ENCODE peak calls at places on chromosome 18, in eight cellular contexts. One of them, this sample, is unnamed.

GRCh38 chr18:22838639-22839487 is 94.3 kb upstream of the RBBP8 start:
- DNase-seq in GM04504: no peak
- DNase-seq in H7: no peak
- DNase-seq in astrocyte of the spinal cord: no peak
- DNase-seq in glutamatergic neuron: no peak
- DNase-seq in EL: no peak
- DNase-seq in fibroblast of the conjunctiva: no peak
- DNase-seq in H9: no peak
- DNase-seq in this sample: no peak

GRCh38 chr18:22985250-22985649 is 52.1 kb downstream of the RBBP8 start:
- DNase-seq in GM04504: no peak
- DNase-seq in H7: no peak
- DNase-seq in astrocyte of the spinal cord: no peak
- DNase-seq in glutamatergic neuron: no peak
- DNase-seq in EL: no peak
- DNase-seq in fibroblast of the conjunctiva: no peak
- DNase-seq in H9: no peak
- DNase-seq in this sample: no peak

GRCh38 chr18:22606563-22607283 is 189.0 kb upstream of the CTAGE1 start:
- DNase-seq in GM04504: no peak
- DNase-seq in H7: peak
- DNase-seq in astrocyte of the spinal cord: peak
- DNase-seq in glutamatergic neuron: no peak
- DNase-seq in EL: peak
- DNase-seq in fibroblast of the conjunctiva: no peak
- DNase-seq in H9: no peak
- DNase-seq in this sample: no peak

GRCh38 chr18:34086370-34086769 is 138.3 kb downstream of the NOL4 start:
- DNase-seq in GM04504: no peak
- DNase-seq in H7: no peak
- DNase-seq in astrocyte of the spinal cord: no peak
- DNase-seq in glutamatergic neuron: no peak
- DNase-seq in EL: no peak
- DNase-seq in fibroblast of the conjunctiva: no peak
- DNase-seq in H9: no peak
- DNase-seq in this sample: no peak

GRCh38 chr18:75161629-75162028 is 47.3 kb downstream of the PTGR3 start:
- DNase-seq in GM04504: no peak
- DNase-seq in H7: no peak
- DNase-seq in astrocyte of the spinal cord: no peak
- DNase-seq in glutamatergic neuron: no peak
- DNase-seq in EL: peak
- DNase-seq in fibroblast of the conjunctiva: no peak
- DNase-seq in H9: no peak
- DNase-seq in this sample: no peak

GRCh38 chr18:57347784-57348183 is 4.6 kb upstream of the ST8SIA3 start:
- DNase-seq in GM04504: no peak
- DNase-seq in H7: no peak
- DNase-seq in astrocyte of the spinal cord: no peak
- DNase-seq in glutamatergic neuron: peak
- DNase-seq in EL: no peak
- DNase-seq in fibroblast of the conjunctiva: no peak
- DNase-seq in H9: no peak
- DNase-seq in this sample: no peak

GRCh38 chr18:5142859-5143258 is 54.2 kb downstream of the AKAIN1 start:
- DNase-seq in GM04504: no peak
- DNase-seq in H7: no peak
- DNase-seq in astrocyte of the spinal cord: no peak
- DNase-seq in glutamatergic neuron: no peak
- DNase-seq in EL: no peak
- DNase-seq in fibroblast of the conjunctiva: no peak
- DNase-seq in H9: no peak
- DNase-seq in this sample: no peak

GRCh38 chr18:8208716-8209115 is 400.5 kb upstream of the RAB12 start:
- DNase-seq in GM04504: no peak
- DNase-seq in H7: no peak
- DNase-seq in astrocyte of the spinal cord: no peak
- DNase-seq in glutamatergic neuron: no peak
- DNase-seq in EL: no peak
- DNase-seq in fibroblast of the conjunctiva: no peak
- DNase-seq in H9: peak
- DNase-seq in this sample: no peak

GRCh38 chr18:58262581-58262980 is 218.6 kb downstream of the NEDD4L start:
- DNase-seq in GM04504: no peak
- DNase-seq in H7: no peak
- DNase-seq in astrocyte of the spinal cord: no peak
- DNase-seq in glutamatergic neuron: no peak
- DNase-seq in EL: no peak
- DNase-seq in fibroblast of the conjunctiva: no peak
- DNase-seq in H9: no peak
- DNase-seq in this sample: no peak

GRCh38 chr18:36572135-36572856 is 256.5 kb downstream of the TPGS2 start:
- DNase-seq in GM04504: no peak
- DNase-seq in H7: peak
- DNase-seq in astrocyte of the spinal cord: peak
- DNase-seq in glutamatergic neuron: peak
- DNase-seq in EL: peak
- DNase-seq in fibroblast of the conjunctiva: no peak
- DNase-seq in H9: peak
- DNase-seq in this sample: peak

GRCh38 chr18:54679318-54680149 is 88.5 kb downstream of the DYNAP start:
- DNase-seq in GM04504: peak
- DNase-seq in H7: peak
- DNase-seq in astrocyte of the spinal cord: peak
- DNase-seq in glutamatergic neuron: no peak
- DNase-seq in EL: peak
- DNase-seq in fibroblast of the conjunctiva: peak
- DNase-seq in H9: no peak
- DNase-seq in this sample: peak

GRCh38 chr18:12990977-12991838 is at the start of gene CEP192:
- DNase-seq in GM04504: peak
- DNase-seq in H7: peak
- DNase-seq in astrocyte of the spinal cord: peak
- DNase-seq in glutamatergic neuron: peak
- DNase-seq in EL: peak
- DNase-seq in fibroblast of the conjunctiva: peak
- DNase-seq in H9: peak
- DNase-seq in this sample: peak

GRCh38 chr18:22177496-22177866 is 8.1 kb downstream of the GATA6 start:
- DNase-seq in GM04504: no peak
- DNase-seq in H7: no peak
- DNase-seq in astrocyte of the spinal cord: no peak
- DNase-seq in glutamatergic neuron: no peak
- DNase-seq in EL: no peak
- DNase-seq in fibroblast of the conjunctiva: no peak
- DNase-seq in H9: no peak
- DNase-seq in this sample: no peak

GRCh38 chr18:10231220-10231619 is 223.2 kb upstream of the APCDD1 start:
- DNase-seq in GM04504: no peak
- DNase-seq in H7: no peak
- DNase-seq in astrocyte of the spinal cord: no peak
- DNase-seq in glutamatergic neuron: no peak
- DNase-seq in EL: no peak
- DNase-seq in fibroblast of the conjunctiva: no peak
- DNase-seq in H9: no peak
- DNase-seq in this sample: no peak

This sample was measured in foreskin keratinocyte.